ENCODE peak calls at places on chromosomes 1 and 21, in eight cellular contexts. Z, V, N, Q, D, I, L and G are unnamed samples.

GRCh38 chr1:99784143-99784542 is 17.7 kb upstream of the FRRS1 start:
- DNase-seq in Z (no peak), V (peak), N (no peak), Q (no peak), D (no peak), I (no peak), L (no peak), G (no peak)

GRCh38 chr1:3631330-3631729 is 6.5 kb downstream of the TPRG1L start:
- DNase-seq in Z (no peak), V (no peak), N (no peak), Q (no peak), D (no peak), I (no peak), L (no peak), G (no peak)

GRCh38 chr1:98749152-98749756 is 87.7 kb downstream of the SNX7 start:
- DNase-seq in Z (no peak), V (peak), N (peak), Q (no peak), D (no peak), I (no peak), L (no peak), G (peak)

GRCh38 chr21:34047835-34048234 is 25.5 kb upstream of the MRPS6 start:
- DNase-seq in Z (no peak), V (no peak), N (no peak), Q (no peak), D (no peak), I (no peak), L (no peak), G (no peak)

GRCh38 chr1:90347366-90347765 is 352.5 kb downstream of the ZNF326 start:
- DNase-seq in Z (peak), V (no peak), N (no peak), Q (no peak), D (no peak), I (no peak), L (no peak), G (peak)

GRCh38 chr1:205059660-205060059 is 16.6 kb downstream of the CNTN2 start:
- DNase-seq in Z (no peak), V (no peak), N (no peak), Q (no peak), D (no peak), I (no peak), L (no peak), G (no peak)

GRCh38 chr1:220785166-220786056 is 1.3 kb upstream of the MTARC1 start:
- DNase-seq in Z (no peak), V (no peak), N (no peak), Q (no peak), D (no peak), I (no peak), L (no peak), G (no peak)

GRCh38 chr1:53393325-53393792 is 65.5 kb upstream of the LRP8 start:
- DNase-seq in Z (peak), V (peak), N (peak), Q (peak), D (peak), I (peak), L (peak), G (peak)

GRCh38 chr1:244231572-244232315 is 180.7 kb downstream of the ZBTB18 start:
- DNase-seq in Z (no peak), V (peak), N (peak), Q (no peak), D (no peak), I (no peak), L (no peak), G (peak)

GRCh38 chr1:234478481-234479309 is at the start of gene TARBP1:
- DNase-seq in Z (peak), V (peak), N (peak), Q (peak), D (no peak), I (peak), L (peak), G (peak)

GRCh38 chr21:34333150-34333739 is 30.6 kb upstream of the KCNE2 start:
- DNase-seq in Z (no peak), V (peak), N (no peak), Q (no peak), D (no peak), I (no peak), L (no peak), G (no peak)

GRCh38 chr21:42093991-42094417 is 22.9 kb downstream of the UMODL1 start:
- DNase-seq in Z (no peak), V (peak), N (peak), Q (no peak), D (no peak), I (no peak), L (no peak), G (peak)

GRCh38 chr1:54967372-54967771 is 13.1 kb upstream of the TMEM61 start:
- DNase-seq in Z (no peak), V (peak), N (no peak), Q (no peak), D (no peak), I (no peak), L (no peak), G (peak)

GRCh38 chr1:240455228-240455821 is 156.6 kb downstream of the GREM2 start:
- DNase-seq in Z (peak), V (peak), N (peak), Q (no peak), D (no peak), I (no peak), L (no peak), G (peak)

GRCh38 chr1:84245566-84245965 is 55.9 kb upstream of the SAMD13 start:
- DNase-seq in Z (no peak), V (peak), N (peak), Q (no peak), D (no peak), I (no peak), L (no peak), G (no peak)

GRCh38 chr1:39711359-39712340 is 20.4 kb upstream of the HPCAL4 start:
- DNase-seq in Z (no peak), V (no peak), N (no peak), Q (no peak), D (no peak), I (peak), L (no peak), G (no peak)

GRCh38 chr1:204072951-204073836 is at the start of gene SOX13:
- DNase-seq in Z (peak), V (peak), N (peak), Q (no peak), D (peak), I (peak), L (no peak), G (peak)

GRCh38 chr1:84117868-84118267 is 26.2 kb upstream of the PRKACB start:
- DNase-seq in Z (no peak), V (peak), N (no peak), Q (no peak), D (no peak), I (no peak), L (no peak), G (peak)

GRCh38 chr21:31218830-31219608 is 125.0 kb downstream of the TIAM1 start:
- DNase-seq in Z (peak), V (no peak), N (no peak), Q (no peak), D (peak), I (no peak), L (no peak), G (peak)

GRCh38 chr1:96568639-96569038 is 152.9 kb upstream of the PTBP2 start:
- DNase-seq in Z (no peak), V (no peak), N (no peak), Q (no peak), D (no peak), I (no peak), L (no peak), G (no peak)

GRCh38 chr1:209601809-209602657 is 18.5 kb downstream of the CAMK1G start:
- DNase-seq in Z (peak), V (peak), N (peak), Q (peak), D (no peak), I (peak), L (no peak), G (peak)

GRCh38 chr21:43194303-43195130 is 25.7 kb downstream of the CRYAA start:
- DNase-seq in Z (no peak), V (no peak), N (no peak), Q (no peak), D (peak), I (peak), L (no peak), G (no peak)

GRCh38 chr1:241702436-241702835 is 50.4 kb downstream of the WDR64 start:
- DNase-seq in Z (no peak), V (peak), N (no peak), Q (no peak), D (no peak), I (peak), L (no peak), G (peak)

GRCh38 chr1:98502937-98503336 is 158.6 kb upstream of the SNX7 start:
- DNase-seq in Z (no peak), V (no peak), N (no peak), Q (no peak), D (no peak), I (no peak), L (no peak), G (no peak)

GRCh38 chr1:153081736-153082135 is 10.3 kb upstream of the SPRR2B start:
- DNase-seq in Z (no peak), V (no peak), N (no peak), Q (no peak), D (no peak), I (no peak), L (no peak), G (no peak)

GRCh38 chr1:25889470-25889869 is 14.0 kb upstream of the PAQR7 start:
- DNase-seq in Z (no peak), V (no peak), N (no peak), Q (no peak), D (no peak), I (no peak), L (no peak), G (no peak)

GRCh38 chr1:184629261-184629660 is 125.4 kb downstream of the EDEM3 start:
- DNase-seq in Z (no peak), V (no peak), N (no peak), Q (no peak), D (no peak), I (no peak), L (no peak), G (no peak)

GRCh38 chr1:21931171-21932093 is 5.7 kb downstream of the HSPG2 start:
- DNase-seq in Z (no peak), V (peak), N (no peak), Q (no peak), D (no peak), I (peak), L (no peak), G (peak)

GRCh38 chr1:2451744-2452582 is 24.1 kb upstream of the PLCH2 start:
- DNase-seq in Z (no peak), V (peak), N (peak), Q (no peak), D (no peak), I (no peak), L (no peak), G (peak)

GRCh38 chr1:46605242-46605641 is 1.2 kb upstream of the MKNK1 start:
- DNase-seq in Z (peak), V (no peak), N (no peak), Q (no peak), D (no peak), I (no peak), L (no peak), G (no peak)

GRCh38 chr21:28442085-28442484 is 550.6 kb downstream of the LTN1 start:
- DNase-seq in Z (no peak), V (no peak), N (no peak), Q (no peak), D (no peak), I (no peak), L (no peak), G (no peak)